ENCODE peak calls at places on chromosomes 13 and 19, in six cellular contexts. Z is AG04450; Q is caudate nucleus; K is CD4-positive, alpha-beta T cell; N is PC-9; E is neuronal stem cell. W is an unnamed sample.

GRCh38 chr19:28019371-28019770 is 1193.6 kb downstream of the UQCRFS1 start:
- DNase-seq in Z (no peak), Q (no peak), K (no peak), N (no peak), E (no peak), W (no peak)

GRCh38 chr19:1237754-1238372 is at the start of gene CBARP:
- DNase-seq in Z (no peak), Q (no peak), K (no peak), N (no peak), E (no peak), W (no peak)

GRCh38 chr19:48544856-48545750 is 6.9 kb upstream of the SULT2B1 start:
- DNase-seq in Z (no peak), Q (no peak), K (no peak), N (no peak), E (no peak), W (no peak)

GRCh38 chr19:53333071-53333465 is 481 bp upstream of the ZNF845 start:
- DNase-seq in Z (peak; percentile 4), Q (no peak), K (peak; percentile 13), N (no peak), E (no peak), W (peak; percentile 77)

GRCh38 chr13:100304241-100304640 is 215.3 kb downstream of the PCCA start:
- DNase-seq in Z (no peak), Q (no peak), K (no peak), N (no peak), E (no peak), W (no peak)

GRCh38 chr13:44231786-44232516 is 141.7 kb upstream of the SERP2 start:
- DNase-seq in Z (peak; percentile 74), Q (no peak), K (no peak), N (peak; percentile 98), E (peak; percentile 9), W (no peak)

GRCh38 chr19:11279505-11280236 is 16.3 kb upstream of the TSPAN16 start:
- DNase-seq in Z (no peak), Q (no peak), K (peak; percentile 12), N (no peak), E (no peak), W (no peak)

GRCh38 chr19:10203686-10204085 is 8.9 kb upstream of the DNMT1 start:
- DNase-seq in Z (no peak), Q (no peak), K (no peak), N (peak; percentile 35), E (no peak), W (no peak)

GRCh38 chr13:111664060-111664459 is 343.6 kb downstream of the TEX29 start:
- DNase-seq in Z (no peak), Q (no peak), K (no peak), N (no peak), E (no peak), W (peak; percentile 21)

DNA sequence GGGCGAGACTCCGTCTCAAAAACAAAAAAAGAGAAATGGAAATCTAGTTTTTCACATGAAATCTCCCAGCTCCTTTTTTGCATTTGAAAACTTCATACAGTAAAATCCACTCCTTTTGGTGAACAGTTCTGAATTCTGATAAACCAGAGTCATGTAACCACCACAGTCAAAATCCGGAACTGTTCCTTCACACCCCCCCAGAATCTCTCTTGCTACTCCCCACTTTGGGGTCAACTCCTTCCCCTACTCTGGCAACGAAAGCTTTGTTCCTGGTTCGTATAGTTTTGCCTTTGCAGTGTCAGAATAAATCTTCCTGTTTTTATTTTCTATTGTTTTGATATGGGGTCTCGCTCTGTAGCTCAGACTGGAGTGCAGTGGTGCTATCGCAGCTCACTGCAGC is 23.7 kb downstream of the RCN3 start:
- DNase-seq in Z (no peak), Q (no peak), K (no peak), N (no peak), E (no peak), W (no peak)
- H3K27ac ChIP-seq in Z (no peak overlapping the region), Q (no peak overlapping the region), K (peak overlapping the region; percentile 13), N (no peak overlapping the region), E (no peak overlapping the region), W (no peak overlapping the region)

DNA sequence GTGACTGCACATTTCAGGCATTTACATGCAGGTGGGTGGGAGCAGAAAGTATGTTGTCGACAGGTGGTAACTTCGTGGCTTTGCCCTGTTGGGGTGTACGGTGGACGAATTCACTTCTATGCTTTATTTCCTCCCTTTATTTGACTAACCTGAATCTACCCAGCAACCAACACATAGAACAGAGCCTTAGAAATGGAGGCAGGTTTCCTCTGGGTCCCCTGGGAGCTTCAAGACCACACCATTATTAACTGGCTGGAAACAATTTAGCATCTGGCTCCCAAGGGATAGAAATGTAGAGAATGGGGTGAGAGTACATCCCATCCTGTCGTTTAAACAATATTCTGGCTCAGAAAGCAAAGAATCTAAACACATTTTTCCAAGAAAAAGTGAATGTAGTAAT is 244.4 kb downstream of the DLEU7 start:
- DNase-seq in Z (no peak), Q (no peak), K (no peak), N (no peak), E (no peak), W (no peak)
- H3K27ac ChIP-seq in Z (no peak overlapping the region), Q (no peak overlapping the region), K (no peak overlapping the region), N (no peak overlapping the region), E (no peak overlapping the region), W (no peak overlapping the region)

DNA sequence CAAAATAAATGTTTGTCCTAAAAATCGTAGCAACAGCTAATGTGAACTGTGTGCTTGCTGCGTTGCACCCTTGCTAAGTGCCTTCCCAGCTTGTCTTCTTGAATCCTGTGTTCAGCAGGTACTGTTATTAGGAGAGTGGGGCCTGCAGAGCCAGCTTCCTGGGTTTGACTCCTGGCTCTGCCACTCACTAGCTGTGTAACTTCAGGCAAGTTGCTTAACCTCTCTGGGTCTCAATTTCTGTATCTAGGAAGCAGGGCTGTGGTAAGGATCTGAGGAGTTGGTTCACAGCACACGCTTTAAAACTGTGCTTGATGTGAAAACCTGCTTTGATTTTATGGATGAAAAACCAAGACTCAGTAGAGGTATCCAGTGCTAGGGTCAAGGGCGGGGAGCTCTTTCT is 10.0 kb downstream of the NFIX start:
- DNase-seq in Z (no peak), Q (no peak), K (no peak), N (no peak), E (no peak), W (no peak)
- H3K27ac ChIP-seq in Z (no peak overlapping the region), Q (peak overlapping the region; percentile 26), K (no peak overlapping the region), N (no peak overlapping the region), E (no peak overlapping the region), W (peak overlapping the region; percentile 89)

DNA sequence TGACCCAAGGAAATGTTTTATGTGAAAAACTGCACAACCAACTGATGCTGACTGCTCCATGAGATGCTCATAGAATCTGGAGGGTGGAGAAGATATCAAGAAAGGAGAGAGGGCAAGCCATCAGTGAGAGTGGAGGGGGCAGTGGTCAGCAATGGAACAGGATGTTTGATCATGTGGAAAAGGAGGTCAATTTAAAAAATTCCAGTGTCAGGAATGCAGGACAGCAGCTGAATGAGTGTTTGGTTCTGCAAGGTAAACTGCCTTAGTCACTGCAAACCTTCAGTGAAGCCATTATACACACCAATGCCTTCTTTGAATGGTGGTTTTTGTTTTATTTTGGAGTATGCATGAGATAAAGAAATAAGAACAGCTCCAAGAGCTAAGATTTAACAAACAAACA is 121.5 kb downstream of the FGF14 start:
- DNase-seq in Z (no peak), Q (no peak), K (no peak), N (no peak), E (peak; percentile 14), W (no peak)
- H3K27ac ChIP-seq in Z (no peak overlapping the region), Q (no peak overlapping the region), K (no peak overlapping the region), N (no peak overlapping the region), E (no peak overlapping the region), W (no peak overlapping the region)

GRCh38 chr13:22235285-22235949 is 564.5 kb downstream of the FGF9 start:
- DNase-seq in Z (no peak), Q (no peak), K (no peak), N (no peak), E (no peak), W (no peak)
- H3K27ac ChIP-seq in Z (no peak overlapping the region), Q (no peak overlapping the region), K (no peak overlapping the region), N (no peak overlapping the region), E (no peak overlapping the region), W (no peak overlapping the region)

W was measured in coronary artery.